ENCODE peak calls at places on chromosome 19, in ten cellular contexts. R, P, C, G, A, V, W, N, I and Z are unnamed samples.

GRCh38 chr19:49921871-49922755 is 6.9 kb upstream of the ATF5 start:
- DNase-seq in R (no peak), P (no peak), C (no peak), G (peak; percentile 34), A (no peak), V (peak; percentile 47), W (no peak), N (peak; percentile 50), I (no peak), Z (no peak)

GRCh38 chr19:32223595-32224370 is 121.6 kb upstream of the ZNF507 start:
- DNase-seq in R (no peak), P (peak; percentile 49), C (peak; percentile 45), G (no peak), A (no peak), V (no peak), W (no peak), N (no peak), I (no peak), Z (no peak)

GRCh38 chr19:29415507-29415906 is 110.3 kb upstream of the VSTM2B start:
- DNase-seq in R (no peak), P (peak; percentile 66), C (no peak), G (no peak), A (no peak), V (no peak), W (no peak), N (no peak), I (no peak), Z (no peak)

GRCh38 chr19:30395283-30395682 is 23.1 kb downstream of the ZNF536 start:
- DNase-seq in R (no peak), P (no peak), C (no peak), G (no peak), A (no peak), V (no peak), W (no peak), N (no peak), I (no peak), Z (no peak)

GRCh38 chr19:21398851-21399250 is 1.9 kb downstream of the ZNF493 start:
- DNase-seq in R (no peak), P (no peak), C (no peak), G (no peak), A (no peak), V (no peak), W (no peak), N (no peak), I (no peak), Z (no peak)

GRCh38 chr19:40178756-40179155 is 12.5 kb upstream of the MAP3K10 start:
- DNase-seq in R (no peak), P (no peak), C (no peak), G (no peak), A (no peak), V (no peak), W (no peak), N (no peak), I (no peak), Z (no peak)

GRCh38 chr19:6891761-6892385 is 4.5 kb downstream of the ADGRE1 start:
- DNase-seq in R (no peak), P (no peak), C (no peak), G (no peak), A (no peak), V (no peak), W (no peak), N (no peak), I (no peak), Z (no peak)

GRCh38 chr19:45094707-45095106 is 1.7 kb downstream of the PPP1R37 start:
- DNase-seq in R (no peak), P (no peak), C (no peak), G (no peak), A (no peak), V (no peak), W (no peak), N (no peak), I (no peak), Z (no peak)

GRCh38 chr19:33392341-33393285 is 19.1 kb downstream of the CEBPG start:
- DNase-seq in R (no peak), P (no peak), C (no peak), G (no peak), A (no peak), V (no peak), W (peak; percentile 49), N (no peak), I (peak; percentile 78), Z (no peak)

GRCh38 chr19:28697308-28697707 is 515.6 kb downstream of the UQCRFS1 start:
- DNase-seq in R (no peak), P (no peak), C (no peak), G (no peak), A (no peak), V (no peak), W (no peak), N (no peak), I (no peak), Z (no peak)

GRCh38 chr19:12015015-12015752 is 20.3 kb downstream of the ZNF433 start:
- DNase-seq in R (no peak), P (no peak), C (no peak), G (no peak), A (no peak), V (no peak), W (no peak), N (no peak), I (no peak), Z (no peak)

GRCh38 chr19:17755977-17756670 is 4.8 kb downstream of the FCHO1 start:
- DNase-seq in R (no peak), P (peak; percentile 87), C (peak; percentile 53), G (no peak), A (no peak), V (peak; percentile 56), W (no peak), N (peak; percentile 64), I (no peak), Z (no peak)

GRCh38 chr19:15108145-15108844 is 1.1 kb downstream of the SYDE1 start:
- DNase-seq in R (no peak), P (peak; percentile 55), C (no peak), G (no peak), A (no peak), V (no peak), W (no peak), N (no peak), I (no peak), Z (no peak)

GRCh38 chr19:51136891-51137551 is 5.1 kb upstream of the SIGLEC7 start:
- DNase-seq in R (no peak), P (no peak), C (no peak), G (no peak), A (no peak), V (no peak), W (no peak), N (peak; percentile 12), I (no peak), Z (no peak)

GRCh38 chr19:53102701-53103140 is 501 bp downstream of the ZNF160 start:
- DNase-seq in R (no peak), P (peak; percentile 55), C (peak; percentile 54), G (no peak), A (no peak), V (peak; percentile 44), W (no peak), N (peak; percentile 57), I (peak; percentile 40), Z (no peak)

DNA sequence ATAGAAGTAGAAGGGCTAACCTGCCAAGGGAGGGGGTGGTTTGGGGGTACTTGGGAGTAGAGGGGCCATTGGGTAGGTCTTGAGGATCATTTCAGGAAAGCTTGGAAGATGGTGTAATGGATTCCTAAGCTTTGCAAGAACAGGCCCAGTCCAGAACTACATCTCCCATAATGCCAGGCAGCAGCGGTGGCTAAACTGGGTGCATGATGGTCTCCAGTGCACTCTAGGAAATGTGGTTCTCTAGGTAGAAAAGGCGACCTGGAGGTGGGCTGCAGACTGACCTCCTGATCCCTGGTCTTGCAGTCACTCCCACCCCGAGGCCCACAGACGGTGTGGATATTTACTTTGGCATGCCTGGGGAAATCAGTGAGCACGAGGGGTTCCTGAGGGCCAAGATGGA is 3.8 kb downstream of the APLP1 start:
- DNase-seq in R (no peak), P (peak; percentile 63), C (no peak), G (no peak), A (no peak), V (no peak), W (no peak), N (no peak), I (no peak), Z (no peak)
- H3K4me3 ChIP-seq in R (no peak overlapping the region), P (no peak overlapping the region), C (no peak overlapping the region), G (no peak overlapping the region), A (no peak overlapping the region), V (no peak overlapping the region), W (no peak overlapping the region), N (no peak overlapping the region), I (no peak overlapping the region), Z (no peak overlapping the region)

GRCh38 chr19:54425382-54425723 is 10.1 kb downstream of the TTYH1 start:
- DNase-seq in R (no peak), P (no peak), C (no peak), G (no peak), A (no peak), V (no peak), W (no peak), N (no peak), I (no peak), Z (no peak)
- TF ChIP-seq CTCF in R (no peak), P (no peak), C (no peak), G (no peak), A (no peak), V (no peak), W (no peak), N (no peak), I (no peak), Z (no peak)

GRCh38 chr19:1505012-1505411 is 7.8 kb downstream of the ADAMTSL5 start:
- DNase-seq in R (no peak), P (no peak), C (no peak), G (no peak), A (no peak), V (no peak), W (no peak), N (no peak), I (no peak), Z (no peak)

GRCh38 chr19:1501200-1501595 is 10.2 kb downstream of the REEP6 start:
- DNase-seq in R (peak; percentile 23), P (no peak), C (no peak), G (no peak), A (no peak), V (no peak), W (peak; percentile 90), N (no peak), I (peak; percentile 57), Z (no peak)

GRCh38 chr19:1503925-1504430 is 8.8 kb downstream of the ADAMTSL5 start:
- DNase-seq in R (no peak), P (no peak), C (no peak), G (no peak), A (no peak), V (no peak), W (no peak), N (no peak), I (no peak), Z (no peak)

GRCh38 chr19:1502433-1503088 is 10.3 kb downstream of the ADAMTSL5 start:
- DNase-seq in R (no peak), P (no peak), C (no peak), G (no peak), A (no peak), V (no peak), W (no peak), N (no peak), I (no peak), Z (no peak)

GRCh38 chr19:1503089-1503924 is 9.5 kb downstream of the ADAMTSL5 start:
- DNase-seq in R (no peak), P (peak; percentile 85), C (peak; percentile 51), G (no peak), A (no peak), V (peak; percentile 31), W (no peak), N (peak; percentile 49), I (no peak), Z (no peak)
- H3K4me3 ChIP-seq in R (peak overlapping the region; percentile 6), P (peak overlapping the region; percentile 43), C (no peak overlapping the region), G (no peak overlapping the region), A (peak overlapping the region; percentile 5), V (no peak overlapping the region), W (peak overlapping the region; percentile 31), N (peak overlapping the region; percentile 5), I (no peak overlapping the region), Z (no peak overlapping the region)

GRCh38 chr19:41930926-41931592 is 2.8 kb upstream of the ERFL start:
- DNase-seq in R (no peak), P (peak; percentile 87), C (peak; percentile 33), G (no peak), A (no peak), V (no peak), W (no peak), N (peak; percentile 31), I (no peak), Z (no peak)
- TF ChIP-seq CTCF in R (peak; percentile 43), P (peak; percentile 69), C (peak; percentile 25), G (peak; percentile 61), A (no peak), V (peak; percentile 49), W (no peak), N (peak; percentile 46), I (no peak), Z (peak; percentile 56)